ENCODE peak calls at places on chromosomes 1 and 21, in six cellular contexts. One of them, this sample, is unnamed.

GRCh38 chr1:218401896-218402770 is 57.0 kb downstream of the TGFB2 start:
- DNase-seq in sigmoid colon: peak; percentile 70
- DNase-seq in mucosa of descending colon: no peak
- DNase-seq in right atrium auricular region: no peak
- DNase-seq in upper lobe of left lung: no peak
- DNase-seq in prostate gland: no peak
- DNase-seq in this sample: no peak

GRCh38 chr21:26288033-26288432 is 117.5 kb upstream of the APP start:
- DNase-seq in sigmoid colon: no peak
- DNase-seq in prostate gland: no peak
- DNase-seq in right atrium auricular region: no peak
- DNase-seq in upper lobe of left lung: no peak
- DNase-seq in mucosa of descending colon: no peak
- DNase-seq in this sample: no peak

GRCh38 chr1:13892671-13893325 is 192.8 kb downstream of the PRDM2 start:
- DNase-seq in prostate gland: no peak
- DNase-seq in mucosa of descending colon: peak; percentile 56
- DNase-seq in upper lobe of left lung: no peak
- DNase-seq in right atrium auricular region: no peak
- DNase-seq in sigmoid colon: no peak
- DNase-seq in this sample: peak; percentile 18

GRCh38 chr1:244337839-244338238 is 113.9 kb downstream of the ADSS2 start:
- DNase-seq in sigmoid colon: no peak
- DNase-seq in right atrium auricular region: no peak
- DNase-seq in mucosa of descending colon: no peak
- DNase-seq in upper lobe of left lung: no peak
- DNase-seq in prostate gland: no peak
- DNase-seq in this sample: no peak

GRCh38 chr1:222928212-222928611 is 113.4 kb downstream of the DISP1 start:
- DNase-seq in prostate gland: peak; percentile 63
- DNase-seq in right atrium auricular region: peak; percentile 66
- DNase-seq in sigmoid colon: peak; percentile 75
- DNase-seq in upper lobe of left lung: peak; percentile 78
- DNase-seq in mucosa of descending colon: peak; percentile 42
- DNase-seq in this sample: peak; percentile 30

GRCh38 chr1:19802269-19802668 is 2.6 kb upstream of the TMCO4 start:
- DNase-seq in prostate gland: no peak
- DNase-seq in mucosa of descending colon: no peak
- DNase-seq in upper lobe of left lung: no peak
- DNase-seq in right atrium auricular region: no peak
- DNase-seq in sigmoid colon: no peak
- DNase-seq in this sample: no peak

GRCh38 chr1:107669996-107670395 is 295.0 kb downstream of the VAV3 start:
- DNase-seq in sigmoid colon: peak; percentile 95
- DNase-seq in mucosa of descending colon: peak; percentile 71
- DNase-seq in upper lobe of left lung: peak; percentile 56
- DNase-seq in right atrium auricular region: no peak
- DNase-seq in prostate gland: peak; percentile 60
- DNase-seq in this sample: no peak

GRCh38 chr1:170309389-170310013 is 163.7 kb downstream of the NTMT2 start:
- DNase-seq in upper lobe of left lung: no peak
- DNase-seq in sigmoid colon: no peak
- DNase-seq in mucosa of descending colon: no peak
- DNase-seq in prostate gland: no peak
- DNase-seq in right atrium auricular region: no peak
- DNase-seq in this sample: no peak

GRCh38 chr1:25011966-25012625 is 82.0 kb upstream of the RUNX3 start:
- DNase-seq in right atrium auricular region: no peak
- DNase-seq in upper lobe of left lung: no peak
- DNase-seq in prostate gland: peak; percentile 41
- DNase-seq in mucosa of descending colon: no peak
- DNase-seq in sigmoid colon: no peak
- DNase-seq in this sample: no peak

GRCh38 chr1:228240411-228241240 is 32.8 kb downstream of the OBSCN start:
- DNase-seq in upper lobe of left lung: no peak
- DNase-seq in sigmoid colon: no peak
- DNase-seq in prostate gland: no peak
- DNase-seq in right atrium auricular region: no peak
- DNase-seq in mucosa of descending colon: no peak
- DNase-seq in this sample: no peak

GRCh38 chr1:228243093-228243492 is 35.2 kb downstream of the OBSCN start:
- DNase-seq in mucosa of descending colon: no peak
- DNase-seq in upper lobe of left lung: no peak
- DNase-seq in sigmoid colon: no peak
- DNase-seq in prostate gland: no peak
- DNase-seq in right atrium auricular region: no peak
- DNase-seq in this sample: no peak

GRCh38 chr1:228242313-228242864 is 34.5 kb downstream of the OBSCN start:
- DNase-seq in upper lobe of left lung: no peak
- DNase-seq in right atrium auricular region: no peak
- DNase-seq in sigmoid colon: no peak
- DNase-seq in prostate gland: no peak
- DNase-seq in mucosa of descending colon: no peak
- DNase-seq in this sample: no peak

GRCh38 chr1:228238461-228238860 is 30.6 kb downstream of the OBSCN start:
- DNase-seq in prostate gland: no peak
- DNase-seq in right atrium auricular region: no peak
- DNase-seq in mucosa of descending colon: no peak
- DNase-seq in upper lobe of left lung: no peak
- DNase-seq in sigmoid colon: no peak
- DNase-seq in this sample: no peak

DNA sequence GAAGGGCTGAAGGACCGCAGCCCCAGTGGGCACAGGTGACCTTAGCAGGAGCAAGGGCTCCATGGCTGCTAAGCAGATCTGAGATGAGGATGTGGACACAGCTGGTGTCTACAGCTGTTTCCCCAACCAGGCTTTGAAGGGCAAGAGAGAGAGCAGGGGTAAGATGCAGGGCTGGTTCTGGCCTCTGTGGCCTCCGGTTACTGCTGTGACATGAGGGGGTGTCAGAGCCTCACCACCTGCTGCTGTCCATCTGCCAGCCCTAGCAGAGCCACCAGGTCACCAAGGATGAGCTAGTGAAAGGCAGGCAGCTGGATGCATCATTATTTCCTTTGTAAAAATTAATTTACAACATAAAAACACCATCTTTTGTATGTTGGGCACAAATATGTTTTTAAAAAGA is 33.4 kb downstream of the OBSCN start:
- DNase-seq in upper lobe of left lung: no peak
- DNase-seq in right atrium auricular region: no peak
- DNase-seq in prostate gland: no peak
- DNase-seq in mucosa of descending colon: no peak
- DNase-seq in sigmoid colon: no peak
- DNase-seq in this sample: peak; percentile 66
- H3K9me3 ChIP-seq in upper lobe of left lung: peaks cover 26% of the 10 kb centered on the region
- H3K9me3 ChIP-seq in right atrium auricular region: no peaks in the 10 kb centered on the region
- H3K9me3 ChIP-seq in prostate gland: no peaks in the 10 kb centered on the region
- H3K9me3 ChIP-seq in mucosa of descending colon: peaks cover 36% of the 10 kb centered on the region
- H3K9me3 ChIP-seq in sigmoid colon: peaks cover 19% of the 10 kb centered on the region
- H3K9me3 ChIP-seq in this sample: no peaks in the 10 kb centered on the region

GRCh38 chr1:204863024-204863423 is 7.6 kb upstream of the NFASC start:
- DNase-seq in mucosa of descending colon: no peak
- DNase-seq in upper lobe of left lung: no peak
- DNase-seq in right atrium auricular region: no peak
- DNase-seq in prostate gland: no peak
- DNase-seq in sigmoid colon: peak; percentile 6
- DNase-seq in this sample: no peak
- TF ChIP-seq CTCF in mucosa of descending colon: no peak
- TF ChIP-seq CTCF in upper lobe of left lung: no peak
- TF ChIP-seq CTCF in right atrium auricular region: no peak
- TF ChIP-seq CTCF in prostate gland: no peak
- TF ChIP-seq CTCF in sigmoid colon: no peak
- TF ChIP-seq CTCF in this sample: no peak

GRCh38 chr1:109625601-109626560 is 6.2 kb downstream of the AMPD2 start:
- DNase-seq in mucosa of descending colon: no peak
- DNase-seq in sigmoid colon: no peak
- DNase-seq in prostate gland: no peak
- DNase-seq in upper lobe of left lung: no peak
- DNase-seq in right atrium auricular region: peak; percentile 54
- DNase-seq in this sample: no peak
- H3K36me3 ChIP-seq in mucosa of descending colon: no peaks in the 10 kb centered on the region
- H3K36me3 ChIP-seq in sigmoid colon: peaks cover 27% of the 10 kb centered on the region
- H3K36me3 ChIP-seq in prostate gland: no peaks in the 10 kb centered on the region
- H3K36me3 ChIP-seq in upper lobe of left lung: peaks cover 48% of the 10 kb centered on the region
- H3K36me3 ChIP-seq in right atrium auricular region: peaks cover 32% of the 10 kb centered on the region
- H3K36me3 ChIP-seq in this sample: no peaks in the 10 kb centered on the region

DNA sequence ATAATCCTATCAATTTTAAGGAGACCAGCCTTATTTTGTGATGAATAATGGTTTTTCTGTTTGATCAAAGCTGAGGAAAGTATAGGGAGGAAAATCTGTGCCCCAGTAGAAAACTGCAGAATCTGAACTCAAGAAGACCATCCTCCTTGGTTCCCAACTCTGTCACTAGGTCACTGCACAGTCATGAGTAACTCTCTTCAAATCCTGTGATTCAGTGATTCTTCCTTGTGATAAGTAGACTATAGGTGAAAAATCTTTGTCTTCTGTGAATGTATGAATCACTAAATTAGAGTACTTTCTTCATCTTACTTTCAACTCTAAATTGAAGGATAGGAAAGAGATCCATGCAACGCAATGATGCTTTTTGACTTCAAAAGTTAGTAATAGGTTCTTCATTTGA is 13.3 kb upstream of the OR2L5 start:
- DNase-seq in sigmoid colon: no peak
- DNase-seq in right atrium auricular region: no peak
- DNase-seq in upper lobe of left lung: no peak
- DNase-seq in prostate gland: no peak
- DNase-seq in mucosa of descending colon: no peak
- DNase-seq in this sample: no peak
- H3K9me3 ChIP-seq in sigmoid colon: no peaks in the 10 kb centered on the region
- H3K9me3 ChIP-seq in right atrium auricular region: no peaks in the 10 kb centered on the region
- H3K9me3 ChIP-seq in upper lobe of left lung: no peaks in the 10 kb centered on the region
- H3K9me3 ChIP-seq in prostate gland: no peaks in the 10 kb centered on the region
- H3K9me3 ChIP-seq in mucosa of descending colon: peaks cover 21% of the 10 kb centered on the region
- H3K9me3 ChIP-seq in this sample: no peaks in the 10 kb centered on the region

GRCh38 chr21:33021150-33021549 is 4.6 kb upstream of the OLIG2 start:
- DNase-seq in prostate gland: no peak
- DNase-seq in sigmoid colon: no peak
- DNase-seq in mucosa of descending colon: no peak
- DNase-seq in upper lobe of left lung: no peak
- DNase-seq in right atrium auricular region: no peak
- DNase-seq in this sample: no peak
- TF ChIP-seq CTCF in prostate gland: no peak
- TF ChIP-seq CTCF in sigmoid colon: no peak
- TF ChIP-seq CTCF in mucosa of descending colon: no peak
- TF ChIP-seq CTCF in upper lobe of left lung: no peak
- TF ChIP-seq CTCF in right atrium auricular region: no peak
- TF ChIP-seq CTCF in this sample: no peak

GRCh38 chr1:32806910-32807523 is 10.1 kb downstream of the YARS1 start:
- DNase-seq in upper lobe of left lung: peak; percentile 56
- DNase-seq in right atrium auricular region: no peak
- DNase-seq in mucosa of descending colon: no peak
- DNase-seq in prostate gland: no peak
- DNase-seq in sigmoid colon: no peak
- DNase-seq in this sample: no peak

GRCh38 chr1:32811265-32811664 is 5.9 kb downstream of the YARS1 start:
- DNase-seq in right atrium auricular region: no peak
- DNase-seq in upper lobe of left lung: no peak
- DNase-seq in prostate gland: no peak
- DNase-seq in sigmoid colon: no peak
- DNase-seq in mucosa of descending colon: no peak
- DNase-seq in this sample: no peak

GRCh38 chr1:32810358-32810757 is 6.8 kb downstream of the YARS1 start:
- DNase-seq in mucosa of descending colon: no peak
- DNase-seq in prostate gland: no peak
- DNase-seq in upper lobe of left lung: no peak
- DNase-seq in right atrium auricular region: no peak
- DNase-seq in sigmoid colon: no peak
- DNase-seq in this sample: no peak

GRCh38 chr1:32806315-32806714 is 10.8 kb downstream of the YARS1 start:
- DNase-seq in upper lobe of left lung: peak; percentile 89
- DNase-seq in sigmoid colon: no peak
- DNase-seq in prostate gland: no peak
- DNase-seq in right atrium auricular region: no peak
- DNase-seq in mucosa of descending colon: no peak
- DNase-seq in this sample: no peak

DNA sequence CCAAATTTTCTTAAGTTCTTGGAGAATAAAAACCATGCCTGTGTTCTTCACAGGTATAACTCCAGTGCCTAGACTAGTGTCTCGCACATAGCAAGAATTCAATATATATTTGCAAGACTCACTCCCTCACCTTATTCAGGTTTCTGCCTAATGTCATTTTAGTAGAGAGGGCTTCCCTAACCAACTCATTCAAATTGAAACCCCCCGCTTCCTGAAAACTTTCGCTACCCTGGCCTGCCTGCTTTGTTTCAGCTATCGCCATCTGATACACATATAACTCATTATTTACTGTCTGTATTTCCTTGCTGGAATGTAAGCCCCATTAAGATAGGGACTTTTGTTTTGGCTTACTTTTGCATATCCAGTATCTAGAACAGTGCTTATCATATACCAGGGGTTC is 8.6 kb downstream of the YARS1 start:
- DNase-seq in prostate gland: no peak
- DNase-seq in upper lobe of left lung: no peak
- DNase-seq in sigmoid colon: no peak
- DNase-seq in mucosa of descending colon: no peak
- DNase-seq in right atrium auricular region: no peak
- DNase-seq in this sample: no peak
- H3K36me3 ChIP-seq in prostate gland: no peaks in the 10 kb centered on the region
- H3K36me3 ChIP-seq in upper lobe of left lung: peaks cover 67% of the 10 kb centered on the region
- H3K36me3 ChIP-seq in sigmoid colon: peaks cover 26% of the 10 kb centered on the region
- H3K36me3 ChIP-seq in mucosa of descending colon: peaks cover 5% of the 10 kb centered on the region
- H3K36me3 ChIP-seq in right atrium auricular region: peaks cover 42% of the 10 kb centered on the region
- H3K36me3 ChIP-seq in this sample: peaks cover 19% of the 10 kb centered on the region

This sample was measured in psoas muscle.